ENCODE peak calls at places on chromosomes 13 and 19, in nine cellular contexts. One of them, this sample, is unnamed.

GRCh38 chr19:40279120-40279551 is 6.0 kb downstream of the AKT2 start:
- DNase-seq in uterus: peak; percentile 67
- DNase-seq in neuronal stem cell: no peak
- DNase-seq in HCT116: no peak
- DNase-seq in thoracic aorta: no peak
- DNase-seq in psoas muscle: peak; percentile 72
- DNase-seq in caudate nucleus: no peak
- DNase-seq in H9: no peak
- DNase-seq in PC-9: no peak
- DNase-seq in this sample: no peak

GRCh38 chr19:28492201-28492600 is 720.8 kb downstream of the UQCRFS1 start:
- DNase-seq in uterus: no peak
- DNase-seq in neuronal stem cell: no peak
- DNase-seq in HCT116: no peak
- DNase-seq in thoracic aorta: no peak
- DNase-seq in psoas muscle: no peak
- DNase-seq in caudate nucleus: no peak
- DNase-seq in H9: no peak
- DNase-seq in PC-9: no peak
- DNase-seq in this sample: no peak

GRCh38 chr13:21684576-21684975 is 13.7 kb downstream of the FGF9 start:
- DNase-seq in uterus: no peak
- DNase-seq in neuronal stem cell: no peak
- DNase-seq in HCT116: no peak
- DNase-seq in thoracic aorta: no peak
- DNase-seq in psoas muscle: no peak
- DNase-seq in caudate nucleus: no peak
- DNase-seq in H9: no peak
- DNase-seq in PC-9: no peak
- DNase-seq in this sample: no peak

GRCh38 chr19:14366529-14366928 is 14.7 kb upstream of the ADGRE5 start:
- DNase-seq in uterus: peak; percentile 63
- DNase-seq in neuronal stem cell: no peak
- DNase-seq in HCT116: peak; percentile 92
- DNase-seq in thoracic aorta: peak; percentile 40
- DNase-seq in psoas muscle: peak; percentile 57
- DNase-seq in caudate nucleus: no peak
- DNase-seq in H9: peak; percentile 92
- DNase-seq in PC-9: peak; percentile 93
- DNase-seq in this sample: peak; percentile 86

GRCh38 chr19:33226550-33227241 is 1.0 kb upstream of the SLC7A10 start:
- DNase-seq in uterus: no peak
- DNase-seq in neuronal stem cell: no peak
- DNase-seq in HCT116: no peak
- DNase-seq in thoracic aorta: no peak
- DNase-seq in psoas muscle: no peak
- DNase-seq in caudate nucleus: no peak
- DNase-seq in H9: peak; percentile 95
- DNase-seq in PC-9: no peak
- DNase-seq in this sample: no peak

GRCh38 chr19:54160182-54160811 is 776 bp upstream of the LENG1 start:
- DNase-seq in uterus: no peak
- DNase-seq in neuronal stem cell: no peak
- DNase-seq in HCT116: no peak
- DNase-seq in thoracic aorta: no peak
- DNase-seq in psoas muscle: no peak
- DNase-seq in caudate nucleus: no peak
- DNase-seq in H9: no peak
- DNase-seq in PC-9: no peak
- DNase-seq in this sample: no peak

GRCh38 chr19:32450217-32450616 is 44.6 kb downstream of the DPY19L3 start:
- DNase-seq in uterus: no peak
- DNase-seq in neuronal stem cell: no peak
- DNase-seq in HCT116: no peak
- DNase-seq in thoracic aorta: no peak
- DNase-seq in psoas muscle: no peak
- DNase-seq in caudate nucleus: no peak
- DNase-seq in H9: no peak
- DNase-seq in PC-9: no peak
- DNase-seq in this sample: no peak

GRCh38 chr19:18529782-18530181 is 7.9 kb upstream of the ELL start:
- DNase-seq in uterus: no peak
- DNase-seq in neuronal stem cell: no peak
- DNase-seq in HCT116: no peak
- DNase-seq in thoracic aorta: no peak
- DNase-seq in psoas muscle: no peak
- DNase-seq in caudate nucleus: no peak
- DNase-seq in H9: no peak
- DNase-seq in PC-9: no peak
- DNase-seq in this sample: no peak

GRCh38 chr13:33263976-33264619 is 21.5 kb downstream of the STARD13 start:
- DNase-seq in uterus: no peak
- DNase-seq in neuronal stem cell: no peak
- DNase-seq in HCT116: no peak
- DNase-seq in thoracic aorta: no peak
- DNase-seq in psoas muscle: no peak
- DNase-seq in caudate nucleus: no peak
- DNase-seq in H9: no peak
- DNase-seq in PC-9: no peak
- DNase-seq in this sample: no peak

GRCh38 chr13:112940236-112940635 is 28.8 kb upstream of the MCF2L start:
- DNase-seq in uterus: no peak
- DNase-seq in neuronal stem cell: no peak
- DNase-seq in HCT116: no peak
- DNase-seq in thoracic aorta: no peak
- DNase-seq in psoas muscle: no peak
- DNase-seq in caudate nucleus: no peak
- DNase-seq in H9: no peak
- DNase-seq in PC-9: no peak
- DNase-seq in this sample: no peak

GRCh38 chr19:6590458-6591319 is at the start of gene CD70:
- DNase-seq in uterus: no peak
- DNase-seq in neuronal stem cell: peak; percentile 44
- DNase-seq in HCT116: no peak
- DNase-seq in thoracic aorta: no peak
- DNase-seq in psoas muscle: peak; percentile 29
- DNase-seq in caudate nucleus: no peak
- DNase-seq in H9: peak; percentile 89
- DNase-seq in PC-9: no peak
- DNase-seq in this sample: no peak

DNA sequence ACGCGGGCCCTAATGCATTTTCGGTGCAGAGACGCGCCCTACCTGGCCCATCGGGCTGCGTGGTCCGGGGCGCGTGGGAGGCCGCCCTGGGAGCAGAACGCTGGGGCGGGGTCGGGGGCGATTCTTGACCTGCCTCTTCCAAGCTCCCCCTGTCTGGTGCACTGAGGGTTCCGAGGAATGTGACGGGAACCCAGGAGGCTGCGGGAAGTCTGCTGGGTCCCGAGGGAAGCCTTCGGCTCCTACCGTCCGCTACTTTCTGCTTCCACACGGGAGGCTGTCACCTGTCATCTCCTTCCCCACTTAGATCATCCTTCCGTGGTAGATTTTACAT is 768 bp upstream of the SPRYD7 start:
- DNase-seq in uterus: no peak
- DNase-seq in neuronal stem cell: peak; percentile 8
- DNase-seq in HCT116: no peak
- DNase-seq in thoracic aorta: no peak
- DNase-seq in psoas muscle: no peak
- DNase-seq in caudate nucleus: no peak
- DNase-seq in H9: peak; percentile 29
- DNase-seq in PC-9: no peak
- DNase-seq in this sample: no peak
- H3K27ac ChIP-seq in uterus: peak overlapping the region; percentile 42
- H3K27ac ChIP-seq in neuronal stem cell: no peak overlapping the region
- H3K27ac ChIP-seq in HCT116: no peak overlapping the region
- H3K27ac ChIP-seq in thoracic aorta: no peak overlapping the region
- H3K27ac ChIP-seq in psoas muscle: peak overlapping the region; percentile 92
- H3K27ac ChIP-seq in caudate nucleus: peak overlapping the region; percentile 8
- H3K27ac ChIP-seq in H9: no peak overlapping the region
- H3K27ac ChIP-seq in PC-9: no peak overlapping the region
- H3K27ac ChIP-seq in this sample: peak overlapping the region; percentile 83

GRCh38 chr19:51570962-51571575 is at the start of gene ZNF175:
- DNase-seq in uterus: peak; percentile 97
- DNase-seq in neuronal stem cell: peak; percentile 95
- DNase-seq in HCT116: peak; percentile 98
- DNase-seq in thoracic aorta: peak; percentile 73
- DNase-seq in psoas muscle: peak; percentile 96
- DNase-seq in caudate nucleus: peak; percentile 85
- DNase-seq in H9: peak; percentile 88
- DNase-seq in PC-9: peak; percentile 95
- DNase-seq in this sample: peak; percentile 65
- H3K27ac ChIP-seq in uterus: peak within 1 kb of the TSS; percentile 63
- H3K27ac ChIP-seq in neuronal stem cell: no peak within 1 kb of the TSS
- H3K27ac ChIP-seq in HCT116: no peak within 1 kb of the TSS
- H3K27ac ChIP-seq in thoracic aorta: peak within 1 kb of the TSS; percentile 42
- H3K27ac ChIP-seq in psoas muscle: peak within 1 kb of the TSS; percentile 72
- H3K27ac ChIP-seq in caudate nucleus: no peak within 1 kb of the TSS
- H3K27ac ChIP-seq in H9: no peak within 1 kb of the TSS
- H3K27ac ChIP-seq in PC-9: no peak within 1 kb of the TSS
- H3K27ac ChIP-seq in this sample: no peak within 1 kb of the TSS

GRCh38 chr13:106210327-106210726 is 325.1 kb downstream of the EFNB2 start:
- DNase-seq in uterus: no peak
- DNase-seq in neuronal stem cell: no peak
- DNase-seq in HCT116: no peak
- DNase-seq in thoracic aorta: no peak
- DNase-seq in psoas muscle: no peak
- DNase-seq in caudate nucleus: no peak
- DNase-seq in H9: no peak
- DNase-seq in PC-9: no peak
- DNase-seq in this sample: no peak
- H3K27ac ChIP-seq in uterus: no peak overlapping the region
- H3K27ac ChIP-seq in neuronal stem cell: no peak overlapping the region
- H3K27ac ChIP-seq in HCT116: no peak overlapping the region
- H3K27ac ChIP-seq in thoracic aorta: no peak overlapping the region
- H3K27ac ChIP-seq in psoas muscle: no peak overlapping the region
- H3K27ac ChIP-seq in caudate nucleus: no peak overlapping the region
- H3K27ac ChIP-seq in H9: no peak overlapping the region
- H3K27ac ChIP-seq in PC-9: no peak overlapping the region
- H3K27ac ChIP-seq in this sample: no peak overlapping the region

GRCh38 chr13:77980592-77980991 is 62.0 kb upstream of the EDNRB start:
- DNase-seq in uterus: no peak
- DNase-seq in neuronal stem cell: no peak
- DNase-seq in HCT116: no peak
- DNase-seq in thoracic aorta: no peak
- DNase-seq in psoas muscle: no peak
- DNase-seq in caudate nucleus: no peak
- DNase-seq in H9: no peak
- DNase-seq in PC-9: peak; percentile 14
- DNase-seq in this sample: no peak
- H3K27ac ChIP-seq in uterus: peak overlapping the region; percentile 47
- H3K27ac ChIP-seq in neuronal stem cell: no peak overlapping the region
- H3K27ac ChIP-seq in HCT116: no peak overlapping the region
- H3K27ac ChIP-seq in thoracic aorta: no peak overlapping the region
- H3K27ac ChIP-seq in psoas muscle: no peak overlapping the region
- H3K27ac ChIP-seq in caudate nucleus: no peak overlapping the region
- H3K27ac ChIP-seq in H9: no peak overlapping the region
- H3K27ac ChIP-seq in PC-9: peak overlapping the region; percentile 53
- H3K27ac ChIP-seq in this sample: no peak overlapping the region

DNA sequence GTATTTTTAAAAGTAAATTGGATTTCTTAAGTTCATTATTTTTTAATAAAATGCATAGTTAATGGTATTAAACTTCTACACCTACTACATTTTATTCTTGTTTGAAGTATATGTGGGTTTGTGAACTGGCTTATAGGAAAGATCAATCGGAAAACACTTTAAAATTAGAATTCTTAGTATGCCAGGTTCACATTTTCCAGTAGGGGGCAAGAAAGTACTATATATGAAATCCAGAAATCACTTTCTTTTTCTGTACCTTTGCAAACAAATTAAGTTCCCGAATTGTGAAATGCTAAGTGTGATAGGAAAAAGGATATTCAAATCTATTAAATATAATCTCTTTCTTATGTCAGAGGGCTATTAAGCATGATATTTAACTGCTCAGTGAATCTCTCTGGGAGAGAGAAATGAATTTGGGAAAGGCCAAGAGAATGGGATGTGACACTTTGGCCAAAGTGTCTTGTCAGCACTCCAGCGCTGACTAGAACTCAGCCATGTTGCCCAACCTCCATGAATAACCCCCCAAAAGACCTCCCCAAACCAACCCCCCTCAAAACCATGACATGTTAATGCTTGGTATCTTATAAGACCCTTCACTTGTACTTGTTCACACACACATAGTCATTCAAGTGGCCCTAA is 122.6 kb upstream of the SLC10A2 start:
- DNase-seq in uterus: no peak
- DNase-seq in neuronal stem cell: no peak
- DNase-seq in HCT116: no peak
- DNase-seq in thoracic aorta: no peak
- DNase-seq in psoas muscle: no peak
- DNase-seq in caudate nucleus: no peak
- DNase-seq in H9: no peak
- DNase-seq in PC-9: no peak
- DNase-seq in this sample: no peak
- H3K27ac ChIP-seq in uterus: no peak overlapping the region
- H3K27ac ChIP-seq in neuronal stem cell: no peak overlapping the region
- H3K27ac ChIP-seq in HCT116: no peak overlapping the region
- H3K27ac ChIP-seq in thoracic aorta: no peak overlapping the region
- H3K27ac ChIP-seq in psoas muscle: no peak overlapping the region
- H3K27ac ChIP-seq in caudate nucleus: no peak overlapping the region
- H3K27ac ChIP-seq in H9: no peak overlapping the region
- H3K27ac ChIP-seq in PC-9: no peak overlapping the region
- H3K27ac ChIP-seq in this sample: no peak overlapping the region

GRCh38 chr13:108917581-108917980 is 288.2 kb downstream of the MYO16 start:
- DNase-seq in uterus: no peak
- DNase-seq in neuronal stem cell: no peak
- DNase-seq in HCT116: no peak
- DNase-seq in thoracic aorta: no peak
- DNase-seq in psoas muscle: no peak
- DNase-seq in caudate nucleus: no peak
- DNase-seq in H9: no peak
- DNase-seq in PC-9: no peak
- DNase-seq in this sample: no peak

GRCh38 chr13:108919036-108919907 is 289.9 kb downstream of the MYO16 start:
- DNase-seq in uterus: no peak
- DNase-seq in neuronal stem cell: no peak
- DNase-seq in HCT116: no peak
- DNase-seq in thoracic aorta: no peak
- DNase-seq in psoas muscle: no peak
- DNase-seq in caudate nucleus: no peak
- DNase-seq in H9: no peak
- DNase-seq in PC-9: peak; percentile 15
- DNase-seq in this sample: peak; percentile 79

GRCh38 chr13:108921238-108921637 is 291.8 kb downstream of the MYO16 start:
- DNase-seq in uterus: no peak
- DNase-seq in neuronal stem cell: no peak
- DNase-seq in HCT116: no peak
- DNase-seq in thoracic aorta: no peak
- DNase-seq in psoas muscle: no peak
- DNase-seq in caudate nucleus: no peak
- DNase-seq in H9: no peak
- DNase-seq in PC-9: no peak
- DNase-seq in this sample: no peak

GRCh38 chr13:108922108-108922507 is 292.7 kb downstream of the MYO16 start:
- DNase-seq in uterus: no peak
- DNase-seq in neuronal stem cell: no peak
- DNase-seq in HCT116: no peak
- DNase-seq in thoracic aorta: no peak
- DNase-seq in psoas muscle: no peak
- DNase-seq in caudate nucleus: no peak
- DNase-seq in H9: no peak
- DNase-seq in PC-9: no peak
- DNase-seq in this sample: no peak

GRCh38 chr13:108920137-108920536 is 290.7 kb downstream of the MYO16 start:
- DNase-seq in uterus: no peak
- DNase-seq in neuronal stem cell: no peak
- DNase-seq in HCT116: no peak
- DNase-seq in thoracic aorta: no peak
- DNase-seq in psoas muscle: no peak
- DNase-seq in caudate nucleus: no peak
- DNase-seq in H9: no peak
- DNase-seq in PC-9: no peak
- DNase-seq in this sample: no peak
- H3K27ac ChIP-seq in uterus: peak overlapping the region; percentile 54
- H3K27ac ChIP-seq in neuronal stem cell: no peak overlapping the region
- H3K27ac ChIP-seq in HCT116: no peak overlapping the region
- H3K27ac ChIP-seq in thoracic aorta: no peak overlapping the region
- H3K27ac ChIP-seq in psoas muscle: no peak overlapping the region
- H3K27ac ChIP-seq in caudate nucleus: no peak overlapping the region
- H3K27ac ChIP-seq in H9: no peak overlapping the region
- H3K27ac ChIP-seq in PC-9: peak overlapping the region; percentile 36
- H3K27ac ChIP-seq in this sample: no peak overlapping the region